ENCODE peak calls at places on chromosomes 5 and 9, in six cellular contexts. One of them, this sample, is unnamed.

GRCh38 chr9:135048758-135049284 is 38.6 kb upstream of the OLFM1 start:
- DNase-seq in mesenchymal stem cell: no peak
- DNase-seq in neuronal stem cell: no peak
- DNase-seq in HCT116: no peak
- DNase-seq in fibroblast of lung: no peak
- DNase-seq in HepG2: no peak
- DNase-seq in this sample: no peak

GRCh38 chr5:141135030-141135717 is at the start of gene PCDHB5:
- DNase-seq in mesenchymal stem cell: peak; percentile 67
- DNase-seq in neuronal stem cell: no peak
- DNase-seq in HCT116: no peak
- DNase-seq in fibroblast of lung: peak; percentile 2
- DNase-seq in HepG2: no peak
- DNase-seq in this sample: no peak

GRCh38 chr5:14724633-14725032 is 60.1 kb downstream of the OTULIN start:
- DNase-seq in mesenchymal stem cell: no peak
- DNase-seq in neuronal stem cell: no peak
- DNase-seq in HCT116: no peak
- DNase-seq in fibroblast of lung: no peak
- DNase-seq in HepG2: no peak
- DNase-seq in this sample: no peak

GRCh38 chr5:169006206-169006605 is 294.7 kb downstream of the SLIT3 start:
- DNase-seq in mesenchymal stem cell: no peak
- DNase-seq in neuronal stem cell: no peak
- DNase-seq in HCT116: no peak
- DNase-seq in fibroblast of lung: no peak
- DNase-seq in HepG2: no peak
- DNase-seq in this sample: no peak

GRCh38 chr9:6049798-6050197 is 34.4 kb upstream of the RANBP6 start:
- DNase-seq in mesenchymal stem cell: no peak
- DNase-seq in neuronal stem cell: no peak
- DNase-seq in HCT116: peak; percentile 35
- DNase-seq in fibroblast of lung: no peak
- DNase-seq in HepG2: peak; percentile 30
- DNase-seq in this sample: peak; percentile 53

GRCh38 chr5:62514510-62515119 is 64.0 kb upstream of the LRRC70 start:
- DNase-seq in mesenchymal stem cell: no peak
- DNase-seq in neuronal stem cell: no peak
- DNase-seq in HCT116: no peak
- DNase-seq in fibroblast of lung: no peak
- DNase-seq in HepG2: no peak
- DNase-seq in this sample: no peak

GRCh38 chr5:122333564-122333963 is 21.5 kb downstream of the SNCAIP start:
- DNase-seq in mesenchymal stem cell: peak; percentile 22
- DNase-seq in neuronal stem cell: no peak
- DNase-seq in HCT116: no peak
- DNase-seq in fibroblast of lung: no peak
- DNase-seq in HepG2: no peak
- DNase-seq in this sample: no peak

GRCh38 chr5:1643651-1644392 is 120.1 kb upstream of the LPCAT1 start:
- DNase-seq in mesenchymal stem cell: peak; percentile 10
- DNase-seq in neuronal stem cell: no peak
- DNase-seq in HCT116: no peak
- DNase-seq in fibroblast of lung: no peak
- DNase-seq in HepG2: no peak
- DNase-seq in this sample: no peak

GRCh38 chr9:77583366-77583626 is 64.8 kb downstream of the GNA14 start:
- DNase-seq in mesenchymal stem cell: no peak
- DNase-seq in neuronal stem cell: no peak
- DNase-seq in HCT116: no peak
- DNase-seq in fibroblast of lung: no peak
- DNase-seq in HepG2: no peak
- DNase-seq in this sample: no peak

GRCh38 chr5:126619781-126620180 is 19.0 kb downstream of the PHAX start:
- DNase-seq in mesenchymal stem cell: no peak
- DNase-seq in neuronal stem cell: no peak
- DNase-seq in HCT116: no peak
- DNase-seq in fibroblast of lung: peak; percentile 32
- DNase-seq in HepG2: no peak
- DNase-seq in this sample: no peak

GRCh38 chr5:135561266-135561665 is 17.5 kb downstream of the CXCL14 start:
- DNase-seq in mesenchymal stem cell: no peak
- DNase-seq in neuronal stem cell: no peak
- DNase-seq in HCT116: no peak
- DNase-seq in fibroblast of lung: no peak
- DNase-seq in HepG2: no peak
- DNase-seq in this sample: no peak

GRCh38 chr9:95373069-95373681 is 55.7 kb upstream of the FANCC start:
- DNase-seq in mesenchymal stem cell: no peak
- DNase-seq in neuronal stem cell: no peak
- DNase-seq in HCT116: no peak
- DNase-seq in fibroblast of lung: no peak
- DNase-seq in HepG2: no peak
- DNase-seq in this sample: no peak

GRCh38 chr5:123530728-123531127 is 18.8 kb downstream of the CSNK1G3 start:
- DNase-seq in mesenchymal stem cell: no peak
- DNase-seq in neuronal stem cell: no peak
- DNase-seq in HCT116: no peak
- DNase-seq in fibroblast of lung: no peak
- DNase-seq in HepG2: no peak
- DNase-seq in this sample: no peak

GRCh38 chr5:130720355-130720754 is 444.7 kb downstream of the HINT1 start:
- DNase-seq in mesenchymal stem cell: peak; percentile 69
- DNase-seq in neuronal stem cell: peak; percentile 53
- DNase-seq in HCT116: peak; percentile 45
- DNase-seq in fibroblast of lung: peak; percentile 41
- DNase-seq in HepG2: peak; percentile 39
- DNase-seq in this sample: peak; percentile 12

GRCh38 chr5:103890313-103890712 is 327.7 kb upstream of the NUDT12 start:
- DNase-seq in mesenchymal stem cell: no peak
- DNase-seq in neuronal stem cell: no peak
- DNase-seq in HCT116: no peak
- DNase-seq in fibroblast of lung: no peak
- DNase-seq in HepG2: no peak
- DNase-seq in this sample: no peak

GRCh38 chr9:93815135-93815534 is 140.0 kb downstream of the BARX1 start:
- DNase-seq in mesenchymal stem cell: no peak
- DNase-seq in neuronal stem cell: no peak
- DNase-seq in HCT116: no peak
- DNase-seq in fibroblast of lung: no peak
- DNase-seq in HepG2: no peak
- DNase-seq in this sample: no peak

GRCh38 chr5:152462021-152462721 is 57.1 kb upstream of the NMUR2 start:
- DNase-seq in mesenchymal stem cell: peak; percentile 0
- DNase-seq in neuronal stem cell: no peak
- DNase-seq in HCT116: no peak
- DNase-seq in fibroblast of lung: no peak
- DNase-seq in HepG2: no peak
- DNase-seq in this sample: peak; percentile 2

GRCh38 chr5:40124367-40124766 is 555.3 kb upstream of the PTGER4 start:
- DNase-seq in mesenchymal stem cell: peak; percentile 4
- DNase-seq in neuronal stem cell: peak; percentile 15
- DNase-seq in HCT116: peak; percentile 27
- DNase-seq in fibroblast of lung: no peak
- DNase-seq in HepG2: no peak
- DNase-seq in this sample: peak; percentile 50

GRCh38 chr5:156534086-156534485 is 207.1 kb downstream of the SGCD start:
- DNase-seq in mesenchymal stem cell: no peak
- DNase-seq in neuronal stem cell: no peak
- DNase-seq in HCT116: no peak
- DNase-seq in fibroblast of lung: no peak
- DNase-seq in HepG2: no peak
- DNase-seq in this sample: no peak

GRCh38 chr9:93121316-93122241 is 12.5 kb downstream of the NINJ1 start:
- DNase-seq in mesenchymal stem cell: no peak
- DNase-seq in neuronal stem cell: no peak
- DNase-seq in HCT116: no peak
- DNase-seq in fibroblast of lung: no peak
- DNase-seq in HepG2: no peak
- DNase-seq in this sample: no peak

GRCh38 chr5:1293997-1294838 is 650 bp downstream of the TERT start:
- DNase-seq in mesenchymal stem cell: no peak
- DNase-seq in neuronal stem cell: no peak
- DNase-seq in HCT116: no peak
- DNase-seq in fibroblast of lung: no peak
- DNase-seq in HepG2: no peak
- DNase-seq in this sample: peak; percentile 83

GRCh38 chr9:99041618-99042017 is 63.3 kb upstream of the TGFBR1 start:
- DNase-seq in mesenchymal stem cell: no peak
- DNase-seq in neuronal stem cell: no peak
- DNase-seq in HCT116: no peak
- DNase-seq in fibroblast of lung: no peak
- DNase-seq in HepG2: no peak
- DNase-seq in this sample: no peak

GRCh38 chr5:163369986-163370385 is 67.4 kb upstream of the CCNG1 start:
- DNase-seq in mesenchymal stem cell: no peak
- DNase-seq in neuronal stem cell: no peak
- DNase-seq in HCT116: no peak
- DNase-seq in fibroblast of lung: no peak
- DNase-seq in HepG2: no peak
- DNase-seq in this sample: no peak

GRCh38 chr9:8845808-8846207 is 1046.2 kb upstream of the DMAC1 start:
- DNase-seq in mesenchymal stem cell: no peak
- DNase-seq in neuronal stem cell: no peak
- DNase-seq in HCT116: no peak
- DNase-seq in fibroblast of lung: no peak
- DNase-seq in HepG2: no peak
- DNase-seq in this sample: no peak

GRCh38 chr5:128613111-128613510 is 75.1 kb upstream of the FBN2 start:
- DNase-seq in mesenchymal stem cell: no peak
- DNase-seq in neuronal stem cell: no peak
- DNase-seq in HCT116: no peak
- DNase-seq in fibroblast of lung: no peak
- DNase-seq in HepG2: no peak
- DNase-seq in this sample: no peak

DNA sequence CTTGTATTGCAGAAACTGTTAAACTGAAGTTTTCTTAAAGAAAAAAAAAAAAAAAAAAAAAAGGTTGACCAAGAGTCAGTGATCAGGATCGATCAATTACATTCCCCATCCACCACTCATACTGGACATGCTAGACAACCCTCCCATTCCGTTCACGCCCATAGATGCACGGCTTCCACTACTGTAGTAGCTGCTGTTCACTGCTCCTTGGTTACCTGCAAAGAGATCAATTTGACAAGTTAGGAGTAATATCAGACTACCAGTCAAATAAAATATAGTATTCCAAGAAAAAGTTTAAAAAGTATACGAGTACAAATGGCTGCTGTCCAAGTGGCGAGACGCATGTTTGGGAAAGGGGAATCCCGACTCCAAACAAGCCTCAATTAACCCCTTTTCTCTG is 8.7 kb downstream of the HNRNPH1 start:
- DNase-seq in mesenchymal stem cell: no peak
- DNase-seq in neuronal stem cell: no peak
- DNase-seq in HCT116: no peak
- DNase-seq in fibroblast of lung: no peak
- DNase-seq in HepG2: no peak
- DNase-seq in this sample: no peak
- H2AFZ ChIP-seq in mesenchymal stem cell: no peak overlapping the region
- H2AFZ ChIP-seq in neuronal stem cell: no peak overlapping the region
- H2AFZ ChIP-seq in HCT116: no peak overlapping the region
- H2AFZ ChIP-seq in fibroblast of lung: no peak overlapping the region
- H2AFZ ChIP-seq in HepG2: no peak overlapping the region
- H2AFZ ChIP-seq in this sample: no peak overlapping the region

GRCh38 chr9:91245432-91246313 is 116.0 kb downstream of the AUH start:
- DNase-seq in mesenchymal stem cell: no peak
- DNase-seq in neuronal stem cell: no peak
- DNase-seq in HCT116: no peak
- DNase-seq in fibroblast of lung: peak; percentile 32
- DNase-seq in HepG2: no peak
- DNase-seq in this sample: no peak
- H2AFZ ChIP-seq in mesenchymal stem cell: no peak overlapping the region
- H2AFZ ChIP-seq in neuronal stem cell: peak overlapping the region; percentile 25
- H2AFZ ChIP-seq in HCT116: no peak overlapping the region
- H2AFZ ChIP-seq in fibroblast of lung: peak overlapping the region; percentile 15
- H2AFZ ChIP-seq in HepG2: no peak overlapping the region
- H2AFZ ChIP-seq in this sample: no peak overlapping the region

GRCh38 chr5:150945501-150945900 is 40.7 kb upstream of the ZNF300 start:
- DNase-seq in mesenchymal stem cell: no peak
- DNase-seq in neuronal stem cell: no peak
- DNase-seq in HCT116: no peak
- DNase-seq in fibroblast of lung: peak; percentile 71
- DNase-seq in HepG2: no peak
- DNase-seq in this sample: no peak

GRCh38 chr5:150948539-150948938 is 43.8 kb upstream of the ZNF300 start:
- DNase-seq in mesenchymal stem cell: no peak
- DNase-seq in neuronal stem cell: no peak
- DNase-seq in HCT116: no peak
- DNase-seq in fibroblast of lung: no peak
- DNase-seq in HepG2: no peak
- DNase-seq in this sample: no peak

GRCh38 chr5:150946351-150946905 is 41.6 kb upstream of the ZNF300 start:
- DNase-seq in mesenchymal stem cell: no peak
- DNase-seq in neuronal stem cell: no peak
- DNase-seq in HCT116: no peak
- DNase-seq in fibroblast of lung: peak; percentile 89
- DNase-seq in HepG2: no peak
- DNase-seq in this sample: no peak

GRCh38 chr5:150945947-150946346 is 41.2 kb upstream of the ZNF300 start:
- DNase-seq in mesenchymal stem cell: no peak
- DNase-seq in neuronal stem cell: no peak
- DNase-seq in HCT116: no peak
- DNase-seq in fibroblast of lung: peak; percentile 11
- DNase-seq in HepG2: no peak
- DNase-seq in this sample: no peak
- H2AFZ ChIP-seq in mesenchymal stem cell: no peak overlapping the region
- H2AFZ ChIP-seq in neuronal stem cell: peak overlapping the region; percentile 42
- H2AFZ ChIP-seq in HCT116: no peak overlapping the region
- H2AFZ ChIP-seq in fibroblast of lung: peak overlapping the region; percentile 93
- H2AFZ ChIP-seq in HepG2: no peak overlapping the region
- H2AFZ ChIP-seq in this sample: no peak overlapping the region

GRCh38 chr5:83714780-83715179 is 5.9 kb downstream of the HAPLN1 start:
- DNase-seq in mesenchymal stem cell: no peak
- DNase-seq in neuronal stem cell: no peak
- DNase-seq in HCT116: no peak
- DNase-seq in fibroblast of lung: no peak
- DNase-seq in HepG2: no peak
- DNase-seq in this sample: no peak
- H2AFZ ChIP-seq in mesenchymal stem cell: peak overlapping the region; percentile 23
- H2AFZ ChIP-seq in neuronal stem cell: no peak overlapping the region
- H2AFZ ChIP-seq in HCT116: no peak overlapping the region
- H2AFZ ChIP-seq in fibroblast of lung: no peak overlapping the region
- H2AFZ ChIP-seq in HepG2: no peak overlapping the region
- H2AFZ ChIP-seq in this sample: no peak overlapping the region

GRCh38 chr9:129822825-129823162 is 1.1 kb downstream of the TOR1A start:
- DNase-seq in mesenchymal stem cell: peak; percentile 68
- DNase-seq in neuronal stem cell: no peak
- DNase-seq in HCT116: no peak
- DNase-seq in fibroblast of lung: no peak
- DNase-seq in HepG2: no peak
- DNase-seq in this sample: no peak
- H2AFZ ChIP-seq in mesenchymal stem cell: no peak overlapping the region
- H2AFZ ChIP-seq in neuronal stem cell: peak overlapping the region; percentile 64
- H2AFZ ChIP-seq in HCT116: no peak overlapping the region
- H2AFZ ChIP-seq in fibroblast of lung: no peak overlapping the region
- H2AFZ ChIP-seq in HepG2: no peak overlapping the region
- H2AFZ ChIP-seq in this sample: no peak overlapping the region

GRCh38 chr5:96976-97640 is 5.1 kb downstream of the PLEKHG4B start:
- DNase-seq in mesenchymal stem cell: no peak
- DNase-seq in neuronal stem cell: no peak
- DNase-seq in HCT116: no peak
- DNase-seq in fibroblast of lung: no peak
- DNase-seq in HepG2: no peak
- DNase-seq in this sample: no peak
- H2AFZ ChIP-seq in mesenchymal stem cell: no peak overlapping the region
- H2AFZ ChIP-seq in neuronal stem cell: no peak overlapping the region
- H2AFZ ChIP-seq in HCT116: no peak overlapping the region
- H2AFZ ChIP-seq in fibroblast of lung: no peak overlapping the region
- H2AFZ ChIP-seq in HepG2: no peak overlapping the region
- H2AFZ ChIP-seq in this sample: no peak overlapping the region